ENCODE peak calls at places on chromosomes 4 and X, in seven cellular contexts. K is GM12891; M is CD4-positive, CD25-positive, alpha-beta regulatory T cell; D is mesendoderm; C is A172; J is CMK; A is activated naive CD8-positive, alpha-beta T cell treated with anti-CD3 and anti-CD28 coated beads for 36 hours. T is an unnamed sample.

GRCh38 chrX:101206471-101206870 is 13.1 kb upstream of the DRP2 start:
- DNase-seq in K (no peak), M (no peak), D (peak), C (peak), J (no peak), A (no peak), T (peak)

GRCh38 chr4:37562592-37562991 is 123.6 kb downstream of the RELL1 start:
- DNase-seq in K (no peak), M (no peak), D (no peak), C (no peak), J (no peak), A (no peak), T (no peak)

GRCh38 chr4:159639924-159640323 is 537.0 kb downstream of the RAPGEF2 start:
- DNase-seq in K (no peak), M (no peak), D (no peak), C (no peak), J (no peak), A (no peak), T (no peak)

GRCh38 chrX:66632473-66632872 is 6.4 kb downstream of the EDA2R start:
- DNase-seq in K (no peak), M (no peak), D (no peak), C (no peak), J (no peak), A (no peak), T (no peak)

GRCh38 chr4:77308843-77309242 is 151.8 kb downstream of the CCNG2 start:
- DNase-seq in K (peak), M (no peak), D (peak), C (peak), J (peak), A (no peak), T (peak)

GRCh38 chr4:153529646-153530045 is 63.5 kb downstream of the TMEM131L start:
- DNase-seq in K (no peak), M (no peak), D (no peak), C (no peak), J (no peak), A (no peak), T (no peak)

GRCh38 chrX:12958461-12958860 is 16.4 kb upstream of the TMSB4X start:
- DNase-seq in K (no peak), M (no peak), D (no peak), C (no peak), J (no peak), A (no peak), T (no peak)

GRCh38 chr4:14831447-14831846 is 170.8 kb upstream of the CPEB2 start:
- DNase-seq in K (no peak), M (no peak), D (no peak), C (no peak), J (no peak), A (no peak), T (no peak)

GRCh38 chrX:70436380-70436779 is 8.3 kb upstream of the DLG3 start:
- DNase-seq in K (no peak), M (no peak), D (peak), C (no peak), J (no peak), A (peak), T (no peak)

GRCh38 chrX:154135458-154136229 is 8.4 kb upstream of the OPN1LW start:
- DNase-seq in K (no peak), M (peak), D (no peak), C (no peak), J (no peak), A (no peak), T (no peak)

GRCh38 chr4:25070512-25070911 is 39.8 kb upstream of the LGI2 start:
- DNase-seq in K (no peak), M (no peak), D (no peak), C (no peak), J (no peak), A (no peak), T (no peak)

GRCh38 chrX:38916801-38917200 is 115.5 kb downstream of the MID1IP1 start:
- DNase-seq in K (no peak), M (no peak), D (no peak), C (no peak), J (no peak), A (no peak), T (no peak)

GRCh38 chr4:142824368-142824767 is 21.7 kb downstream of the INPP4B start:
- DNase-seq in K (no peak), M (no peak), D (no peak), C (no peak), J (no peak), A (no peak), T (no peak)

GRCh38 chr4:128823025-128823661 is 13.6 kb downstream of the JADE1 start:
- DNase-seq in K (no peak), M (no peak), D (no peak), C (peak), J (no peak), A (no peak), T (no peak)

T was measured in B cell.